ENCODE peak calls at places on chromosomes 5 and 9, in seven cellular contexts. One of them, this sample, is unnamed.
A peak's percentile ranks its signal among the peaks of the same experiment; 100 is the strongest.

GRCh38 chr9:131578778-131579504 is 33.6 kb downstream of the PRRT1B start:
- DNase-seq in NAMALWA: no peak
- DNase-seq in endothelial cell: no peak
- DNase-seq in endodermal cell: peak; percentile 39
- DNase-seq in gastrocnemius medialis: no peak
- DNase-seq in HEK293T: no peak
- DNase-seq in H54: no peak
- DNase-seq in this sample: no peak

GRCh38 chr9:107782381-107782780 is 292.8 kb upstream of the KLF4 start:
- DNase-seq in NAMALWA: no peak
- DNase-seq in endothelial cell: no peak
- DNase-seq in endodermal cell: no peak
- DNase-seq in gastrocnemius medialis: no peak
- DNase-seq in HEK293T: no peak
- DNase-seq in H54: no peak
- DNase-seq in this sample: no peak

GRCh38 chr5:74259572-74259971 is 381.0 kb downstream of the ENC1 start:
- DNase-seq in NAMALWA: no peak
- DNase-seq in endothelial cell: no peak
- DNase-seq in endodermal cell: peak; percentile 58
- DNase-seq in gastrocnemius medialis: no peak
- DNase-seq in HEK293T: no peak
- DNase-seq in H54: no peak
- DNase-seq in this sample: no peak

GRCh38 chr9:72271617-72272478 is 93.2 kb downstream of the ZFAND5 start:
- DNase-seq in NAMALWA: peak; percentile 69
- DNase-seq in endothelial cell: peak; percentile 76
- DNase-seq in endodermal cell: peak; percentile 86
- DNase-seq in gastrocnemius medialis: peak; percentile 15
- DNase-seq in HEK293T: peak; percentile 70
- DNase-seq in H54: peak; percentile 65
- DNase-seq in this sample: peak; percentile 37

GRCh38 chr5:169805527-169805934 is 168.5 kb downstream of the DOCK2 start:
- DNase-seq in NAMALWA: no peak
- DNase-seq in endothelial cell: no peak
- DNase-seq in endodermal cell: peak; percentile 66
- DNase-seq in gastrocnemius medialis: no peak
- DNase-seq in HEK293T: no peak
- DNase-seq in H54: no peak
- DNase-seq in this sample: no peak

GRCh38 chr9:128203024-128203841 is at the start of gene DNM1:
- DNase-seq in NAMALWA: peak; percentile 80
- DNase-seq in endothelial cell: peak; percentile 79
- DNase-seq in endodermal cell: peak; percentile 89
- DNase-seq in gastrocnemius medialis: no peak
- DNase-seq in HEK293T: peak; percentile 97
- DNase-seq in H54: peak; percentile 98
- DNase-seq in this sample: peak; percentile 81

GRCh38 chr9:2726620-2727335 is 9.5 kb downstream of the KCNV2 start:
- DNase-seq in NAMALWA: no peak
- DNase-seq in endothelial cell: no peak
- DNase-seq in endodermal cell: no peak
- DNase-seq in gastrocnemius medialis: no peak
- DNase-seq in HEK293T: no peak
- DNase-seq in H54: peak; percentile 28
- DNase-seq in this sample: no peak

GRCh38 chr5:10590226-10591047 is 26.6 kb downstream of the ANKRD33B start:
- DNase-seq in NAMALWA: no peak
- DNase-seq in endothelial cell: peak; percentile 29
- DNase-seq in endodermal cell: peak; percentile 79
- DNase-seq in gastrocnemius medialis: no peak
- DNase-seq in HEK293T: no peak
- DNase-seq in H54: peak; percentile 75
- DNase-seq in this sample: no peak

GRCh38 chr5:96235008-96235910 is 197.8 kb downstream of the PCSK1 start:
- DNase-seq in NAMALWA: no peak
- DNase-seq in endothelial cell: no peak
- DNase-seq in endodermal cell: no peak
- DNase-seq in gastrocnemius medialis: no peak
- DNase-seq in HEK293T: no peak
- DNase-seq in H54: no peak
- DNase-seq in this sample: no peak

GRCh38 chr5:10140195-10140973 is 109.3 kb downstream of the ATPSCKMT start:
- DNase-seq in NAMALWA: peak; percentile 6
- DNase-seq in endothelial cell: peak; percentile 26
- DNase-seq in endodermal cell: peak; percentile 77
- DNase-seq in gastrocnemius medialis: no peak
- DNase-seq in HEK293T: no peak
- DNase-seq in H54: peak; percentile 65
- DNase-seq in this sample: no peak

GRCh38 chr9:97755618-97756267 is 58.6 kb upstream of the XPA start:
- DNase-seq in NAMALWA: no peak
- DNase-seq in endothelial cell: no peak
- DNase-seq in endodermal cell: no peak
- DNase-seq in gastrocnemius medialis: no peak
- DNase-seq in HEK293T: no peak
- DNase-seq in H54: no peak
- DNase-seq in this sample: no peak

GRCh38 chr9:114048533-114049452 is 29.3 kb downstream of the AMBP start:
- DNase-seq in NAMALWA: no peak
- DNase-seq in endothelial cell: no peak
- DNase-seq in endodermal cell: peak; percentile 29
- DNase-seq in gastrocnemius medialis: no peak
- DNase-seq in HEK293T: no peak
- DNase-seq in H54: no peak
- DNase-seq in this sample: no peak

GRCh38 chr9:4114569-4115505 is 185.0 kb downstream of the GLIS3 start:
- DNase-seq in NAMALWA: no peak
- DNase-seq in endothelial cell: no peak
- DNase-seq in endodermal cell: no peak
- DNase-seq in gastrocnemius medialis: no peak
- DNase-seq in HEK293T: no peak
- DNase-seq in H54: no peak
- DNase-seq in this sample: no peak

GRCh38 chr9:15711531-15712295 is 158.9 kb downstream of the CCDC171 start:
- DNase-seq in NAMALWA: no peak
- DNase-seq in endothelial cell: no peak
- DNase-seq in endodermal cell: no peak
- DNase-seq in gastrocnemius medialis: no peak
- DNase-seq in HEK293T: no peak
- DNase-seq in H54: no peak
- DNase-seq in this sample: no peak

GRCh38 chr9:99973455-99973854 is 67.0 kb downstream of the STX17 start:
- DNase-seq in NAMALWA: no peak
- DNase-seq in endothelial cell: no peak
- DNase-seq in endodermal cell: no peak
- DNase-seq in gastrocnemius medialis: no peak
- DNase-seq in HEK293T: no peak
- DNase-seq in H54: no peak
- DNase-seq in this sample: no peak

GRCh38 chr5:35363387-35363965 is 133.2 kb upstream of the PRLR start:
- DNase-seq in NAMALWA: no peak
- DNase-seq in endothelial cell: no peak
- DNase-seq in endodermal cell: no peak
- DNase-seq in gastrocnemius medialis: no peak
- DNase-seq in HEK293T: no peak
- DNase-seq in H54: no peak
- DNase-seq in this sample: no peak

GRCh38 chr9:124455820-124456219 is 5.6 kb downstream of the ADGRD2 start:
- DNase-seq in NAMALWA: no peak
- DNase-seq in endothelial cell: no peak
- DNase-seq in endodermal cell: no peak
- DNase-seq in gastrocnemius medialis: no peak
- DNase-seq in HEK293T: no peak
- DNase-seq in H54: no peak
- DNase-seq in this sample: peak; percentile 1

GRCh38 chr5:132239776-132240175 is 12.1 kb upstream of the P4HA2 start:
- DNase-seq in NAMALWA: no peak
- DNase-seq in endothelial cell: no peak
- DNase-seq in endodermal cell: peak; percentile 37
- DNase-seq in gastrocnemius medialis: no peak
- DNase-seq in HEK293T: no peak
- DNase-seq in H54: no peak
- DNase-seq in this sample: peak; percentile 1

This sample was measured in glutamatergic neuron.